ENCODE peak calls at places on chromosomes 2 and 18, in four cellular contexts. One of them, this sample, is unnamed. For H3K27me3, the result is how much of the 10 kb centered on the place peaks cover.

GRCh38 chr2:197647961-197648690 is 27.3 kb downstream of the RFTN2 start:
- DNase-seq in suprapubic skin: no peak
- DNase-seq in cardiac muscle cell: peak
- DNase-seq in endothelial cell of umbilical vein: peak
- DNase-seq in this sample: no peak

GRCh38 chr2:46601328-46601963 is 122.1 kb downstream of the TMEM247 start:
- DNase-seq in suprapubic skin: no peak
- DNase-seq in cardiac muscle cell: peak
- DNase-seq in endothelial cell of umbilical vein: peak
- DNase-seq in this sample: no peak

GRCh38 chr18:67359868-67360838 is 156.4 kb downstream of the DSEL start:
- DNase-seq in suprapubic skin: no peak
- DNase-seq in cardiac muscle cell: peak
- DNase-seq in endothelial cell of umbilical vein: peak
- DNase-seq in this sample: peak

GRCh38 chr2:230054079-230054478 is 14.6 kb downstream of the SLC16A14 start:
- DNase-seq in suprapubic skin: no peak
- DNase-seq in cardiac muscle cell: peak
- DNase-seq in endothelial cell of umbilical vein: no peak
- DNase-seq in this sample: peak

GRCh38 chr2:43293744-43294695 is 67.6 kb upstream of the ZFP36L2 start:
- DNase-seq in suprapubic skin: no peak
- DNase-seq in cardiac muscle cell: peak
- DNase-seq in endothelial cell of umbilical vein: peak
- DNase-seq in this sample: peak

GRCh38 chr2:32833709-32834108 is 113.0 kb upstream of the LTBP1 start:
- DNase-seq in suprapubic skin: no peak
- DNase-seq in cardiac muscle cell: no peak
- DNase-seq in endothelial cell of umbilical vein: no peak
- DNase-seq in this sample: no peak

GRCh38 chr2:172869861-172870260 is 134.2 kb downstream of the RAPGEF4 start:
- DNase-seq in suprapubic skin: no peak
- DNase-seq in cardiac muscle cell: no peak
- DNase-seq in endothelial cell of umbilical vein: no peak
- DNase-seq in this sample: no peak

GRCh38 chr2:17442334-17442733 is 75.9 kb downstream of the RAD51AP2 start:
- DNase-seq in suprapubic skin: no peak
- DNase-seq in cardiac muscle cell: no peak
- DNase-seq in endothelial cell of umbilical vein: no peak
- DNase-seq in this sample: peak

GRCh38 chr2:108409768-108410167 is 32.0 kb downstream of the SULT1C4 start:
- DNase-seq in suprapubic skin: no peak
- DNase-seq in cardiac muscle cell: peak
- DNase-seq in endothelial cell of umbilical vein: no peak
- DNase-seq in this sample: no peak

GRCh38 chr2:134917219-134917957 is 1.2 kb upstream of the CCNT2 start:
- DNase-seq in suprapubic skin: no peak
- DNase-seq in cardiac muscle cell: no peak
- DNase-seq in endothelial cell of umbilical vein: no peak
- DNase-seq in this sample: no peak

GRCh38 chr2:43136862-43137261 is 89.5 kb downstream of the ZFP36L2 start:
- DNase-seq in suprapubic skin: no peak
- DNase-seq in cardiac muscle cell: no peak
- DNase-seq in endothelial cell of umbilical vein: no peak
- DNase-seq in this sample: no peak

GRCh38 chr18:47244041-47244440 is 7.4 kb downstream of the SKOR2 start:
- DNase-seq in suprapubic skin: no peak
- DNase-seq in cardiac muscle cell: no peak
- DNase-seq in endothelial cell of umbilical vein: no peak
- DNase-seq in this sample: no peak

GRCh38 chr18:24934231-24934932 is 417.6 kb downstream of the ZNF521 start:
- DNase-seq in suprapubic skin: no peak
- DNase-seq in cardiac muscle cell: no peak
- DNase-seq in endothelial cell of umbilical vein: no peak
- DNase-seq in this sample: no peak

GRCh38 chr2:122570641-122571040 is 815.2 kb downstream of the TSN start:
- DNase-seq in suprapubic skin: no peak
- DNase-seq in cardiac muscle cell: no peak
- DNase-seq in endothelial cell of umbilical vein: no peak
- DNase-seq in this sample: no peak

GRCh38 chr2:41495050-41495449 is 552.8 kb upstream of the PKDCC start:
- DNase-seq in suprapubic skin: no peak
- DNase-seq in cardiac muscle cell: no peak
- DNase-seq in endothelial cell of umbilical vein: no peak
- DNase-seq in this sample: peak

GRCh38 chr2:211435331-211435730 is 878.9 kb downstream of the CPS1 start:
- DNase-seq in suprapubic skin: no peak
- DNase-seq in cardiac muscle cell: no peak
- DNase-seq in endothelial cell of umbilical vein: no peak
- DNase-seq in this sample: no peak

GRCh38 chr2:120715941-120716340 is 19.7 kb upstream of the GLI2 start:
- DNase-seq in suprapubic skin: peak
- DNase-seq in cardiac muscle cell: no peak
- DNase-seq in endothelial cell of umbilical vein: no peak
- DNase-seq in this sample: no peak

GRCh38 chr2:119338826-119339561 is 27.6 kb downstream of the C2orf76 start:
- DNase-seq in suprapubic skin: no peak
- DNase-seq in cardiac muscle cell: no peak
- DNase-seq in endothelial cell of umbilical vein: no peak
- DNase-seq in this sample: no peak

GRCh38 chr18:12722731-12723130 is 19.9 kb downstream of the PSMG2 start:
- DNase-seq in suprapubic skin: no peak
- DNase-seq in cardiac muscle cell: no peak
- DNase-seq in endothelial cell of umbilical vein: no peak
- DNase-seq in this sample: no peak

GRCh38 chr2:23703583-23704385 is 223.1 kb downstream of the ATAD2B start:
- DNase-seq in suprapubic skin: no peak
- DNase-seq in cardiac muscle cell: peak
- DNase-seq in endothelial cell of umbilical vein: no peak
- DNase-seq in this sample: no peak

GRCh38 chr2:241502281-241502680 is 6.1 kb downstream of the STK25 start:
- DNase-seq in suprapubic skin: no peak
- DNase-seq in cardiac muscle cell: no peak
- DNase-seq in endothelial cell of umbilical vein: no peak
- DNase-seq in this sample: no peak

GRCh38 chr2:47558116-47559078 is 155.4 kb downstream of the MSH2 start:
- DNase-seq in suprapubic skin: no peak
- DNase-seq in cardiac muscle cell: peak
- DNase-seq in endothelial cell of umbilical vein: no peak
- DNase-seq in this sample: no peak

GRCh38 chr18:75213610-75214009 is 3.0 kb downstream of the TSHZ1 start:
- DNase-seq in suprapubic skin: no peak
- DNase-seq in cardiac muscle cell: peak
- DNase-seq in endothelial cell of umbilical vein: peak
- DNase-seq in this sample: no peak

GRCh38 chr2:15050483-15050882 is 418.0 kb downstream of the LRATD1 start:
- DNase-seq in suprapubic skin: no peak
- DNase-seq in cardiac muscle cell: no peak
- DNase-seq in endothelial cell of umbilical vein: no peak
- DNase-seq in this sample: peak

GRCh38 chr2:55012648-55013484 is 37.4 kb downstream of the RTN4 start:
- DNase-seq in suprapubic skin: no peak
- DNase-seq in cardiac muscle cell: no peak
- DNase-seq in endothelial cell of umbilical vein: peak
- DNase-seq in this sample: peak

GRCh38 chr18:32258148-32258547 is 68.3 kb downstream of the MEP1B start:
- DNase-seq in suprapubic skin: no peak
- DNase-seq in cardiac muscle cell: no peak
- DNase-seq in endothelial cell of umbilical vein: no peak
- DNase-seq in this sample: no peak
- H3K27me3 ChIP-seq in suprapubic skin: under half
- H3K27me3 ChIP-seq in cardiac muscle cell: under half
- H3K27me3 ChIP-seq in endothelial cell of umbilical vein: under half
- H3K27me3 ChIP-seq in this sample: under half

DNA sequence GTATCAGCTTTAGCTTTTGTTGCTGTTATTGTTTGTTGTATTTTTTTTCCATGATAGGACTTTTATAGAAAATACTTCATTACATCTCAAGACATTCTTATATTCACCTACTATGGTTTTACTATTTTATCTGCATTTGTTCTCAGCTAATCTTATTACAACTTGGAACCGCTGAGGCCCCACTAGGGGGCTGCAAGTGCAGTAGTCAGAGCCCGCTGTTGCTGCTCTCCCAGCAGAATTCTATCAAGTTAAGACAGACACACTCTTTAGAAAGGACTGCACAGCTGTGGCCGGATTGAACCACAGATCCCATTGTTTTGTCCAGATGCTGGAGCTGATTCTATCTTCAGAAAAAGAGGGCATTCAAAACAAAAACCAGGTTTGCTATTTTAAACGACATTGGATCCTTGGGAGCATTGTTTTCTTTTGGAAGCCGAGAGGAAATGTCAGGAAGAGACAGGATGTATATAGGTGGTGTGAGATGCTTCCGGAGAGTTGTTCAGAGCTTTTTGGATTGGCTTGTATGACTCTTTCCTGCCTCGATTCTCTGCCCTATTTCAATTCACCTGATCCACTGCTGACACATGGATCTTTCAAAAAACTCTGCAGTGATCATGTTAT is 105.7 kb upstream of the GAREM1 start:
- DNase-seq in suprapubic skin: no peak
- DNase-seq in cardiac muscle cell: peak
- DNase-seq in endothelial cell of umbilical vein: peak
- DNase-seq in this sample: no peak
- TF ChIP-seq CTCF in suprapubic skin: no peak
- TF ChIP-seq CTCF in cardiac muscle cell: peak
- TF ChIP-seq CTCF in endothelial cell of umbilical vein: no peak
- TF ChIP-seq CTCF in this sample: peak

GRCh38 chr2:231568785-231569435 is 23.8 kb upstream of the TEX44 start:
- DNase-seq in suprapubic skin: no peak
- DNase-seq in cardiac muscle cell: no peak
- DNase-seq in endothelial cell of umbilical vein: no peak
- DNase-seq in this sample: no peak
- H3K27ac ChIP-seq in suprapubic skin: no peak
- H3K27ac ChIP-seq in cardiac muscle cell: no peak
- H3K27ac ChIP-seq in endothelial cell of umbilical vein: no peak
- H3K27ac ChIP-seq in this sample: no peak

GRCh38 chr18:57434177-57434535 is 1.0 kb upstream of the ONECUT2 start:
- DNase-seq in suprapubic skin: no peak
- DNase-seq in cardiac muscle cell: no peak
- DNase-seq in endothelial cell of umbilical vein: no peak
- DNase-seq in this sample: no peak
- H3K27me3 ChIP-seq in suprapubic skin: half or more
- H3K27me3 ChIP-seq in cardiac muscle cell: half or more
- H3K27me3 ChIP-seq in endothelial cell of umbilical vein: half or more
- H3K27me3 ChIP-seq in this sample: half or more

DNA sequence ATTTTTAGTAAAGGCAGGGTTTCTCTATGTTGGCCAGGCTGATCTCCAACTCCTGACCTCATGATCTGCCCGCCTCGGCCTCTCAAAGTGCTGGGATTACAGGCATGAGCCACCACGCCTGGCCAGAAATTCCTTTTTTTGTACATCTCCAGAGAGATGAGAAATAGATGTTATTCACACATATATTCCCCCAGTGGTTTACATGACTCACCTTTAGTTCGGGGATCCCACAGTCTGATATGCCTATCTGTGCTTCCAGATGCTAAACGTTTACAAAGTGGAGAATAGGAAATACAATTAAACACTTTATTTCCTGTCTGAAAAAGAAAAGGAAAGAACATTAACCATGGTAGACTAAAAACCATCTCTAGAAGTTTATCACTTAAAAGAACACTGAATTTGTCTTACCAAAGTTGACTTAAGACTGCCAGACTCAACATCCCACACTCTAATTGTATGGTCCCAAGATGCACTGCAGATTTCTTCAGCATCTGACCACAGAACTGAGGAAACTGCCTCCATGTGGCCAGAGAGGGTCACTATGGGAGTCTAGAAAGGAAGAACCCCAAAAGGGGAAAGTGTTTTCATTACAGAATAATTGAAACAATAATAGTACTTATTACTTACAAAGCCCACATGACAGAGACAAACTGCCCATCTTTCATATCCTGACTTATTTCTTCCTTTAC is 12.6 kb upstream of the ICA1L start:
- DNase-seq in suprapubic skin: no peak
- DNase-seq in cardiac muscle cell: peak
- DNase-seq in endothelial cell of umbilical vein: peak
- DNase-seq in this sample: no peak
- TF ChIP-seq CTCF in suprapubic skin: no peak
- TF ChIP-seq CTCF in cardiac muscle cell: peak
- TF ChIP-seq CTCF in endothelial cell of umbilical vein: no peak
- TF ChIP-seq CTCF in this sample: peak

GRCh38 chr2:236691799-236692167 is 122.2 kb downstream of the ACKR3 start:
- DNase-seq in suprapubic skin: peak
- DNase-seq in cardiac muscle cell: no peak
- DNase-seq in endothelial cell of umbilical vein: no peak
- DNase-seq in this sample: peak
- H3K27ac ChIP-seq in suprapubic skin: no peak
- H3K27ac ChIP-seq in cardiac muscle cell: no peak
- H3K27ac ChIP-seq in endothelial cell of umbilical vein: no peak
- H3K27ac ChIP-seq in this sample: peak

GRCh38 chr2:65658871-65659270 is 226.5 kb upstream of the SPRED2 start:
- DNase-seq in suprapubic skin: no peak
- DNase-seq in cardiac muscle cell: peak
- DNase-seq in endothelial cell of umbilical vein: no peak
- DNase-seq in this sample: peak
- H3K27me3 ChIP-seq in suprapubic skin: under half
- H3K27me3 ChIP-seq in cardiac muscle cell: under half
- H3K27me3 ChIP-seq in endothelial cell of umbilical vein: under half
- H3K27me3 ChIP-seq in this sample: under half